ENCODE peak calls at places on chromosomes 6 and 20, in six cellular contexts. One of them, this sample, is unnamed. For H3K4me1, the result is how much of the 10 kb centered on the place peaks cover.

GRCh38 chr6:95518630-95519227 is 58.6 kb upstream of the MANEA start:
- DNase-seq in psoas muscle: no peak
- DNase-seq in heart right ventricle: no peak
- DNase-seq in SK-N-SH: no peak
- DNase-seq in CD8-positive, alpha-beta T cell: no peak
- DNase-seq in A673: no peak
- DNase-seq in this sample: no peak

GRCh38 chr6:20770776-20771175 is 236.5 kb downstream of the CDKAL1 start:
- DNase-seq in psoas muscle: no peak
- DNase-seq in heart right ventricle: no peak
- DNase-seq in SK-N-SH: no peak
- DNase-seq in CD8-positive, alpha-beta T cell: no peak
- DNase-seq in A673: peak
- DNase-seq in this sample: no peak

GRCh38 chr20:50568549-50568942 is 58.4 kb downstream of the PTPN1 start:
- DNase-seq in psoas muscle: no peak
- DNase-seq in heart right ventricle: no peak
- DNase-seq in SK-N-SH: no peak
- DNase-seq in CD8-positive, alpha-beta T cell: no peak
- DNase-seq in A673: no peak
- DNase-seq in this sample: no peak

GRCh38 chr6:139834232-139834631 is 459.8 kb upstream of the CITED2 start:
- DNase-seq in psoas muscle: no peak
- DNase-seq in heart right ventricle: no peak
- DNase-seq in SK-N-SH: no peak
- DNase-seq in CD8-positive, alpha-beta T cell: no peak
- DNase-seq in A673: no peak
- DNase-seq in this sample: no peak

GRCh38 chr6:144283781-144284473 is 1.2 kb upstream of the UTRN start:
- DNase-seq in psoas muscle: no peak
- DNase-seq in heart right ventricle: no peak
- DNase-seq in SK-N-SH: no peak
- DNase-seq in CD8-positive, alpha-beta T cell: no peak
- DNase-seq in A673: peak
- DNase-seq in this sample: no peak

GRCh38 chr6:119626884-119627619 is 277.5 kb upstream of the MAN1A1 start:
- DNase-seq in psoas muscle: no peak
- DNase-seq in heart right ventricle: no peak
- DNase-seq in SK-N-SH: no peak
- DNase-seq in CD8-positive, alpha-beta T cell: no peak
- DNase-seq in A673: no peak
- DNase-seq in this sample: no peak

GRCh38 chr20:51388227-51388626 is 154.3 kb downstream of the NFATC2 start:
- DNase-seq in psoas muscle: no peak
- DNase-seq in heart right ventricle: no peak
- DNase-seq in SK-N-SH: no peak
- DNase-seq in CD8-positive, alpha-beta T cell: no peak
- DNase-seq in A673: no peak
- DNase-seq in this sample: no peak

GRCh38 chr6:145367149-145367548 is 368.2 kb downstream of the EPM2A start:
- DNase-seq in psoas muscle: no peak
- DNase-seq in heart right ventricle: no peak
- DNase-seq in SK-N-SH: no peak
- DNase-seq in CD8-positive, alpha-beta T cell: no peak
- DNase-seq in A673: no peak
- DNase-seq in this sample: no peak

GRCh38 chr6:25312703-25313102 is 33.5 kb downstream of the CARMIL1 start:
- DNase-seq in psoas muscle: no peak
- DNase-seq in heart right ventricle: no peak
- DNase-seq in SK-N-SH: no peak
- DNase-seq in CD8-positive, alpha-beta T cell: no peak
- DNase-seq in A673: peak
- DNase-seq in this sample: no peak

GRCh38 chr6:150363733-150364132 is 5.1 kb upstream of the IYD start:
- DNase-seq in psoas muscle: no peak
- DNase-seq in heart right ventricle: no peak
- DNase-seq in SK-N-SH: no peak
- DNase-seq in CD8-positive, alpha-beta T cell: no peak
- DNase-seq in A673: no peak
- DNase-seq in this sample: no peak

GRCh38 chr20:36607586-36608387 is 2.2 kb downstream of the RAB5IF start:
- DNase-seq in psoas muscle: no peak
- DNase-seq in heart right ventricle: no peak
- DNase-seq in SK-N-SH: no peak
- DNase-seq in CD8-positive, alpha-beta T cell: no peak
- DNase-seq in A673: no peak
- DNase-seq in this sample: no peak

GRCh38 chr20:47315339-47315662 is 41.2 kb downstream of the ZMYND8 start:
- DNase-seq in psoas muscle: peak
- DNase-seq in heart right ventricle: no peak
- DNase-seq in SK-N-SH: no peak
- DNase-seq in CD8-positive, alpha-beta T cell: no peak
- DNase-seq in A673: peak
- DNase-seq in this sample: no peak

GRCh38 chr6:111809264-111809663 is 64.0 kb downstream of the FYN start:
- DNase-seq in psoas muscle: no peak
- DNase-seq in heart right ventricle: no peak
- DNase-seq in SK-N-SH: no peak
- DNase-seq in CD8-positive, alpha-beta T cell: no peak
- DNase-seq in A673: no peak
- DNase-seq in this sample: no peak

GRCh38 chr20:14897608-14898007 is 560.2 kb upstream of the FLRT3 start:
- DNase-seq in psoas muscle: no peak
- DNase-seq in heart right ventricle: no peak
- DNase-seq in SK-N-SH: no peak
- DNase-seq in CD8-positive, alpha-beta T cell: no peak
- DNase-seq in A673: no peak
- DNase-seq in this sample: no peak

GRCh38 chr6:90027004-90027403 is 132.7 kb downstream of the GJA10 start:
- DNase-seq in psoas muscle: no peak
- DNase-seq in heart right ventricle: no peak
- DNase-seq in SK-N-SH: no peak
- DNase-seq in CD8-positive, alpha-beta T cell: no peak
- DNase-seq in A673: no peak
- DNase-seq in this sample: no peak

GRCh38 chr6:144741659-144742058 is 456.5 kb downstream of the UTRN start:
- DNase-seq in psoas muscle: no peak
- DNase-seq in heart right ventricle: no peak
- DNase-seq in SK-N-SH: no peak
- DNase-seq in CD8-positive, alpha-beta T cell: no peak
- DNase-seq in A673: no peak
- DNase-seq in this sample: no peak

GRCh38 chr6:125986956-125987617 is 747 bp downstream of the TRMT11 start:
- DNase-seq in psoas muscle: no peak
- DNase-seq in heart right ventricle: no peak
- DNase-seq in SK-N-SH: peak
- DNase-seq in CD8-positive, alpha-beta T cell: no peak
- DNase-seq in A673: peak
- DNase-seq in this sample: no peak

GRCh38 chr6:129317931-129318820 is 391.8 kb downstream of the ARHGAP18 start:
- DNase-seq in psoas muscle: no peak
- DNase-seq in heart right ventricle: no peak
- DNase-seq in SK-N-SH: no peak
- DNase-seq in CD8-positive, alpha-beta T cell: no peak
- DNase-seq in A673: peak
- DNase-seq in this sample: no peak

GRCh38 chr6:159874475-159874874 is 16.3 kb upstream of the MAS1 start:
- DNase-seq in psoas muscle: no peak
- DNase-seq in heart right ventricle: peak
- DNase-seq in SK-N-SH: no peak
- DNase-seq in CD8-positive, alpha-beta T cell: no peak
- DNase-seq in A673: no peak
- DNase-seq in this sample: no peak

GRCh38 chr6:130585587-130585986 is 219.8 kb downstream of the TMEM200A start:
- DNase-seq in psoas muscle: no peak
- DNase-seq in heart right ventricle: no peak
- DNase-seq in SK-N-SH: no peak
- DNase-seq in CD8-positive, alpha-beta T cell: no peak
- DNase-seq in A673: no peak
- DNase-seq in this sample: no peak

GRCh38 chr6:25883536-25883935 is 9.5 kb upstream of the SLC17A3 start:
- DNase-seq in psoas muscle: no peak
- DNase-seq in heart right ventricle: no peak
- DNase-seq in SK-N-SH: no peak
- DNase-seq in CD8-positive, alpha-beta T cell: no peak
- DNase-seq in A673: peak
- DNase-seq in this sample: no peak

GRCh38 chr6:142008016-142008735 is 124.5 kb upstream of the GJE1 start:
- DNase-seq in psoas muscle: no peak
- DNase-seq in heart right ventricle: no peak
- DNase-seq in SK-N-SH: no peak
- DNase-seq in CD8-positive, alpha-beta T cell: no peak
- DNase-seq in A673: no peak
- DNase-seq in this sample: no peak

GRCh38 chr6:111734068-111734825 is 128.6 kb upstream of the TRAF3IP2 start:
- DNase-seq in psoas muscle: no peak
- DNase-seq in heart right ventricle: no peak
- DNase-seq in SK-N-SH: no peak
- DNase-seq in CD8-positive, alpha-beta T cell: no peak
- DNase-seq in A673: no peak
- DNase-seq in this sample: no peak

GRCh38 chr6:98384766-98385165 is 449.6 kb upstream of the POU3F2 start:
- DNase-seq in psoas muscle: no peak
- DNase-seq in heart right ventricle: no peak
- DNase-seq in SK-N-SH: no peak
- DNase-seq in CD8-positive, alpha-beta T cell: no peak
- DNase-seq in A673: peak
- DNase-seq in this sample: no peak

GRCh38 chr6:15254074-15254975 is 8.5 kb downstream of the JARID2 start:
- DNase-seq in psoas muscle: no peak
- DNase-seq in heart right ventricle: no peak
- DNase-seq in SK-N-SH: no peak
- DNase-seq in CD8-positive, alpha-beta T cell: no peak
- DNase-seq in A673: peak
- DNase-seq in this sample: no peak

GRCh38 chr6:18042536-18043145 is 55.2 kb upstream of the KIF13A start:
- DNase-seq in psoas muscle: no peak
- DNase-seq in heart right ventricle: no peak
- DNase-seq in SK-N-SH: no peak
- DNase-seq in CD8-positive, alpha-beta T cell: no peak
- DNase-seq in A673: no peak
- DNase-seq in this sample: no peak

GRCh38 chr6:40338306-40338705 is 248.9 kb downstream of the LRFN2 start:
- DNase-seq in psoas muscle: no peak
- DNase-seq in heart right ventricle: no peak
- DNase-seq in SK-N-SH: no peak
- DNase-seq in CD8-positive, alpha-beta T cell: no peak
- DNase-seq in A673: no peak
- DNase-seq in this sample: no peak

GRCh38 chr6:37821449-37821848 is 1.9 kb downstream of the ZFAND3 start:
- DNase-seq in psoas muscle: no peak
- DNase-seq in heart right ventricle: no peak
- DNase-seq in SK-N-SH: no peak
- DNase-seq in CD8-positive, alpha-beta T cell: no peak
- DNase-seq in A673: no peak
- DNase-seq in this sample: no peak
- H3K27ac ChIP-seq in psoas muscle: peak
- H3K27ac ChIP-seq in heart right ventricle: peak
- H3K27ac ChIP-seq in SK-N-SH: no peak
- H3K27ac ChIP-seq in CD8-positive, alpha-beta T cell: no peak
- H3K27ac ChIP-seq in A673: no peak
- H3K27ac ChIP-seq in this sample: no peak

DNA sequence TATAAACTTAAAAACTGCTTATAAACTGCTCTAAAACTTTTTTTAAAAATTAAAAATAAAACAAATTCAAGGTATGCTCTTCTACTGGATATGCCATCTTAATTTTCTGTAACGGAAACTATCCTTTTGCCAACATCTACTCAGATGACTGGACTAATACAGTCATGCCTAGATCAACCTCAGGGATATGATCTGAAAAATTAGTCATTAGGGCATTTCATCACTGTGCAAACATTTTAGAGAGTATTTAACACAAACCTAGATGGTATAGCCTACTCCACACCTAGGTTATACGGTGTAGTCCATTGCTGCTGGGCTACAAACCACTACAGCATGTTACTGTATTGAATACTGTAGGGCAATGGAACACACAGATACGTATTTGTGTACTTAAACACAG is 64.8 kb downstream of the TRIM27 start:
- DNase-seq in psoas muscle: no peak
- DNase-seq in heart right ventricle: no peak
- DNase-seq in SK-N-SH: no peak
- DNase-seq in CD8-positive, alpha-beta T cell: no peak
- DNase-seq in A673: no peak
- DNase-seq in this sample: no peak
- TF ChIP-seq CTCF in psoas muscle: no peak
- TF ChIP-seq CTCF in heart right ventricle: no peak
- TF ChIP-seq CTCF in SK-N-SH: no peak
- TF ChIP-seq CTCF in CD8-positive, alpha-beta T cell: no peak
- TF ChIP-seq CTCF in A673: no peak
- TF ChIP-seq CTCF in this sample: no peak

DNA sequence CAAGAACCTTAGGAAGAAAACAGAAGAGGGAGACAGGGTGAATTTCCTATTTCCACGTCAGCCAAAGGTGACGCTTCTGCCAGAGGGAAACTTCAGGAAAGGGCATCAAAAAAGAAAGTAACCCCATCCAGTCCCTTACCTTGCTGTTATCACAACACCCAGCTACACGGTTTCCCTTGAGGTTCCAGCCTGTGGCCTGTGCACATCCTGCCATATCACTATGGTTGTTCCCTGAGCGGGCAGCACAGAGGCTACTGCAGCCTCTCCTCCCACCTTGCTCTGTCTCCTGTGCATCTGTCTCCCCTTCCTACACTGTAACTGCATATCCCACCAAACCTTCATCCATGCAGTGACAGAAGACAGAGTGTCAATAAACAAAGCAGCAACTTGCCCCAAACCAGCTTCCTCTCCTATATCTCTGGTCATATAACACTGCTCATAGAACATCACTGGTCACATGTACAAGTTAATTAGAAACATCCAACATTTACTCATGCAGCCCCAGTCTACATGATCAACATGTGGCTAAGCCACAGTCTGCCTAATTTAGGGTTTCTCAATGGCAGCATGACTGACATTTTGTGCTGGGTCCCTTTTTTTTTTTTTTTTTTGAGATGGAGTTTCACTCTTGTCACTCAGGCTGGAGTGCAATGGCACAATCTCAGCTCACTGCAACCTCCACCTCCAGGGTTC is 54.7 kb downstream of the GFOD1 start:
- DNase-seq in psoas muscle: no peak
- DNase-seq in heart right ventricle: no peak
- DNase-seq in SK-N-SH: no peak
- DNase-seq in CD8-positive, alpha-beta T cell: no peak
- DNase-seq in A673: no peak
- DNase-seq in this sample: no peak
- H3K4me1 ChIP-seq in psoas muscle: under half
- H3K4me1 ChIP-seq in heart right ventricle: under half
- H3K4me1 ChIP-seq in SK-N-SH: under half
- H3K4me1 ChIP-seq in CD8-positive, alpha-beta T cell: under half
- H3K4me1 ChIP-seq in A673: under half
- H3K4me1 ChIP-seq in this sample: half or more

DNA sequence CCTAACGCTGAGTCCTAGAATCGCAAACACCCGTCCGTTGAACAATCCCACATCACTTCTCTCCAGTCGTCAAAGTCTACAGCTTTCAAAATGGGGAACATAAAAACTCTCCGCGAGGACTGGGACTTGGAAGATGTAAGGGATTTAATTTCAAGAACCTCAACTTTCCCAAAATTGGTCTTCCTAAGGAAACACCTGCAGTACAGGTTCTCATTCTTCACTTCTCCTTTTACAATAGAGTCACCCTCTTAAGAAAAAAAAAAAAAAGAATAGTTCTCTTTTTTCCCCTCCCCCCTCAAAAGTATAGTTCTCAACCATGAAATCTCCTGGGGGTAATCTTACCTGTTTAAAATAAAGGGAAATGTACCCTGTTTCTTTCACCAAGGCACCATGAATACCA is 6.6 kb upstream of the ZBTB22 start:
- DNase-seq in psoas muscle: no peak
- DNase-seq in heart right ventricle: no peak
- DNase-seq in SK-N-SH: peak
- DNase-seq in CD8-positive, alpha-beta T cell: no peak
- DNase-seq in A673: no peak
- DNase-seq in this sample: no peak
- H3K27ac ChIP-seq in psoas muscle: peak
- H3K27ac ChIP-seq in heart right ventricle: peak
- H3K27ac ChIP-seq in SK-N-SH: peak
- H3K27ac ChIP-seq in CD8-positive, alpha-beta T cell: no peak
- H3K27ac ChIP-seq in A673: peak
- H3K27ac ChIP-seq in this sample: no peak

This sample was measured in right atrium auricular region.